ENCODE peak calls at places on chromosomes 5 and 9, in five cellular contexts. One of them, this sample, is unnamed.

GRCh38 chr9:116763665-116764064 is 76.6 kb downstream of the TRIM32 start:
- ATAC-seq in heart left ventricle: no peak
- ATAC-seq in CD8-positive, alpha-beta T cell: no peak
- ATAC-seq in gastrocnemius medialis: no peak
- ATAC-seq in right cardiac atrium: no peak
- ATAC-seq in this sample: no peak

GRCh38 chr5:74409166-74409706 is 231.3 kb downstream of the ENC1 start:
- ATAC-seq in heart left ventricle: no peak
- ATAC-seq in CD8-positive, alpha-beta T cell: no peak
- ATAC-seq in gastrocnemius medialis: peak; percentile 34
- ATAC-seq in right cardiac atrium: peak; percentile 45
- ATAC-seq in this sample: no peak

GRCh38 chr9:122116040-122116439 is 22.9 kb upstream of the TTLL11 start:
- ATAC-seq in heart left ventricle: no peak
- ATAC-seq in CD8-positive, alpha-beta T cell: no peak
- ATAC-seq in gastrocnemius medialis: no peak
- ATAC-seq in right cardiac atrium: no peak
- ATAC-seq in this sample: no peak

GRCh38 chr9:107345327-107345726 is 62.2 kb downstream of the RAD23B start:
- ATAC-seq in heart left ventricle: peak; percentile 56
- ATAC-seq in CD8-positive, alpha-beta T cell: no peak
- ATAC-seq in gastrocnemius medialis: no peak
- ATAC-seq in right cardiac atrium: peak; percentile 79
- ATAC-seq in this sample: no peak

GRCh38 chr5:82584631-82585030 is 306.5 kb upstream of the RPS23 start:
- ATAC-seq in heart left ventricle: no peak
- ATAC-seq in CD8-positive, alpha-beta T cell: no peak
- ATAC-seq in gastrocnemius medialis: no peak
- ATAC-seq in right cardiac atrium: no peak
- ATAC-seq in this sample: peak; percentile 31

GRCh38 chr5:142883438-142883837 is 113.3 kb downstream of the ARHGAP26 start:
- ATAC-seq in heart left ventricle: no peak
- ATAC-seq in CD8-positive, alpha-beta T cell: no peak
- ATAC-seq in gastrocnemius medialis: no peak
- ATAC-seq in right cardiac atrium: peak; percentile 2
- ATAC-seq in this sample: no peak

GRCh38 chr5:167036585-167036984 is 1254.9 kb upstream of the WWC1 start:
- ATAC-seq in heart left ventricle: no peak
- ATAC-seq in CD8-positive, alpha-beta T cell: no peak
- ATAC-seq in gastrocnemius medialis: no peak
- ATAC-seq in right cardiac atrium: no peak
- ATAC-seq in this sample: no peak

GRCh38 chr5:139600336-139600949 is 39.3 kb downstream of the UBE2D2 start:
- ATAC-seq in heart left ventricle: peak; percentile 13
- ATAC-seq in CD8-positive, alpha-beta T cell: no peak
- ATAC-seq in gastrocnemius medialis: no peak
- ATAC-seq in right cardiac atrium: no peak
- ATAC-seq in this sample: no peak

GRCh38 chr9:131422241-131422792 is 28.4 kb downstream of the PRRC2B start:
- ATAC-seq in heart left ventricle: peak; percentile 44
- ATAC-seq in CD8-positive, alpha-beta T cell: no peak
- ATAC-seq in gastrocnemius medialis: peak; percentile 74
- ATAC-seq in right cardiac atrium: peak; percentile 60
- ATAC-seq in this sample: peak; percentile 47

GRCh38 chr5:173320259-173320658 is 8.0 kb downstream of the STC2 start:
- ATAC-seq in heart left ventricle: peak; percentile 71
- ATAC-seq in CD8-positive, alpha-beta T cell: no peak
- ATAC-seq in gastrocnemius medialis: peak; percentile 35
- ATAC-seq in right cardiac atrium: peak; percentile 66
- ATAC-seq in this sample: peak; percentile 53

GRCh38 chr9:127711831-127712274 is 3.6 kb downstream of the PTRH1 start:
- ATAC-seq in heart left ventricle: no peak
- ATAC-seq in CD8-positive, alpha-beta T cell: no peak
- ATAC-seq in gastrocnemius medialis: no peak
- ATAC-seq in right cardiac atrium: no peak
- ATAC-seq in this sample: no peak

GRCh38 chr9:71886015-71886414 is 25.0 kb downstream of the ABHD17B start:
- ATAC-seq in heart left ventricle: no peak
- ATAC-seq in CD8-positive, alpha-beta T cell: no peak
- ATAC-seq in gastrocnemius medialis: no peak
- ATAC-seq in right cardiac atrium: no peak
- ATAC-seq in this sample: no peak

GRCh38 chr5:34854459-34855174 is 15.7 kb downstream of the TTC23L start:
- ATAC-seq in heart left ventricle: no peak
- ATAC-seq in CD8-positive, alpha-beta T cell: no peak
- ATAC-seq in gastrocnemius medialis: no peak
- ATAC-seq in right cardiac atrium: no peak
- ATAC-seq in this sample: no peak

GRCh38 chr9:98231770-98232478 is 23.5 kb downstream of the TBC1D2 start:
- ATAC-seq in heart left ventricle: no peak
- ATAC-seq in CD8-positive, alpha-beta T cell: no peak
- ATAC-seq in gastrocnemius medialis: no peak
- ATAC-seq in right cardiac atrium: no peak
- ATAC-seq in this sample: no peak

GRCh38 chr9:94860678-94861588 is 134.4 kb downstream of the AOPEP start:
- ATAC-seq in heart left ventricle: no peak
- ATAC-seq in CD8-positive, alpha-beta T cell: peak; percentile 86
- ATAC-seq in gastrocnemius medialis: no peak
- ATAC-seq in right cardiac atrium: no peak
- ATAC-seq in this sample: no peak

GRCh38 chr9:16964228-16964627 is 93.8 kb upstream of the BNC2 start:
- ATAC-seq in heart left ventricle: no peak
- ATAC-seq in CD8-positive, alpha-beta T cell: no peak
- ATAC-seq in gastrocnemius medialis: no peak
- ATAC-seq in right cardiac atrium: no peak
- ATAC-seq in this sample: no peak

GRCh38 chr9:105385372-105385985 is 62.4 kb upstream of the FSD1L start:
- ATAC-seq in heart left ventricle: no peak
- ATAC-seq in CD8-positive, alpha-beta T cell: peak; percentile 87
- ATAC-seq in gastrocnemius medialis: no peak
- ATAC-seq in right cardiac atrium: no peak
- ATAC-seq in this sample: no peak

GRCh38 chr5:31911291-31912265 is 262.5 kb downstream of the GOLPH3 start:
- ATAC-seq in heart left ventricle: no peak
- ATAC-seq in CD8-positive, alpha-beta T cell: no peak
- ATAC-seq in gastrocnemius medialis: no peak
- ATAC-seq in right cardiac atrium: no peak
- ATAC-seq in this sample: no peak

GRCh38 chr9:99516657-99517049 is 294.6 kb downstream of the SEC61B start:
- ATAC-seq in heart left ventricle: no peak
- ATAC-seq in CD8-positive, alpha-beta T cell: no peak
- ATAC-seq in gastrocnemius medialis: no peak
- ATAC-seq in right cardiac atrium: no peak
- ATAC-seq in this sample: no peak

GRCh38 chr9:99451121-99451606 is 229.1 kb downstream of the SEC61B start:
- ATAC-seq in heart left ventricle: peak; percentile 97
- ATAC-seq in CD8-positive, alpha-beta T cell: no peak
- ATAC-seq in gastrocnemius medialis: peak; percentile 78
- ATAC-seq in right cardiac atrium: peak; percentile 92
- ATAC-seq in this sample: peak; percentile 39

GRCh38 chr9:70672136-70672535 is 257.7 kb upstream of the KLF9 start:
- ATAC-seq in heart left ventricle: no peak
- ATAC-seq in CD8-positive, alpha-beta T cell: no peak
- ATAC-seq in gastrocnemius medialis: no peak
- ATAC-seq in right cardiac atrium: no peak
- ATAC-seq in this sample: no peak

GRCh38 chr5:137504916-137505315 is 5.8 kb upstream of the SPOCK1 start:
- ATAC-seq in heart left ventricle: no peak
- ATAC-seq in CD8-positive, alpha-beta T cell: no peak
- ATAC-seq in gastrocnemius medialis: no peak
- ATAC-seq in right cardiac atrium: no peak
- ATAC-seq in this sample: no peak

GRCh38 chr5:74693176-74693575 is 8.1 kb downstream of the HEXB start:
- ATAC-seq in heart left ventricle: no peak
- ATAC-seq in CD8-positive, alpha-beta T cell: no peak
- ATAC-seq in gastrocnemius medialis: no peak
- ATAC-seq in right cardiac atrium: no peak
- ATAC-seq in this sample: no peak

GRCh38 chr9:89006308-89006707 is 15.0 kb downstream of the S1PR3 start:
- ATAC-seq in heart left ventricle: no peak
- ATAC-seq in CD8-positive, alpha-beta T cell: no peak
- ATAC-seq in gastrocnemius medialis: no peak
- ATAC-seq in right cardiac atrium: no peak
- ATAC-seq in this sample: no peak

GRCh38 chr5:110161162-110161561 is 471.4 kb downstream of the MAN2A1 start:
- ATAC-seq in heart left ventricle: no peak
- ATAC-seq in CD8-positive, alpha-beta T cell: no peak
- ATAC-seq in gastrocnemius medialis: no peak
- ATAC-seq in right cardiac atrium: no peak
- ATAC-seq in this sample: no peak

GRCh38 chr9:133727277-133727875 is 10.8 kb downstream of the SARDH start:
- ATAC-seq in heart left ventricle: no peak
- ATAC-seq in CD8-positive, alpha-beta T cell: no peak
- ATAC-seq in gastrocnemius medialis: no peak
- ATAC-seq in right cardiac atrium: no peak
- ATAC-seq in this sample: no peak

GRCh38 chr5:116557669-116558271 is 16.9 kb downstream of the SEMA6A start:
- ATAC-seq in heart left ventricle: peak; percentile 43
- ATAC-seq in CD8-positive, alpha-beta T cell: no peak
- ATAC-seq in gastrocnemius medialis: no peak
- ATAC-seq in right cardiac atrium: no peak
- ATAC-seq in this sample: no peak

GRCh38 chr9:113520109-113520642 is 56.6 kb downstream of the RGS3 start:
- ATAC-seq in heart left ventricle: no peak
- ATAC-seq in CD8-positive, alpha-beta T cell: peak; percentile 58
- ATAC-seq in gastrocnemius medialis: no peak
- ATAC-seq in right cardiac atrium: no peak
- ATAC-seq in this sample: no peak

GRCh38 chr5:116271432-116271831 is 186.6 kb downstream of the COMMD10 start:
- ATAC-seq in heart left ventricle: no peak
- ATAC-seq in CD8-positive, alpha-beta T cell: no peak
- ATAC-seq in gastrocnemius medialis: no peak
- ATAC-seq in right cardiac atrium: no peak
- ATAC-seq in this sample: peak; percentile 39

GRCh38 chr5:36276864-36277263 is 24.8 kb downstream of the RANBP3L start:
- ATAC-seq in heart left ventricle: peak; percentile 71
- ATAC-seq in CD8-positive, alpha-beta T cell: no peak
- ATAC-seq in gastrocnemius medialis: peak; percentile 89
- ATAC-seq in right cardiac atrium: no peak
- ATAC-seq in this sample: no peak

GRCh38 chr5:72281764-72282499 is 38.1 kb downstream of the MRPS27 start:
- ATAC-seq in heart left ventricle: peak; percentile 85
- ATAC-seq in CD8-positive, alpha-beta T cell: no peak
- ATAC-seq in gastrocnemius medialis: peak; percentile 74
- ATAC-seq in right cardiac atrium: peak; percentile 61
- ATAC-seq in this sample: peak; percentile 85

GRCh38 chr5:179275381-179275878 is 69.8 kb downstream of the ADAMTS2 start:
- ATAC-seq in heart left ventricle: peak; percentile 6
- ATAC-seq in CD8-positive, alpha-beta T cell: no peak
- ATAC-seq in gastrocnemius medialis: peak; percentile 4
- ATAC-seq in right cardiac atrium: peak; percentile 4
- ATAC-seq in this sample: peak; percentile 27

GRCh38 chr5:160083012-160083436 is 36.2 kb downstream of the PWWP2A start:
- ATAC-seq in heart left ventricle: peak; percentile 33
- ATAC-seq in CD8-positive, alpha-beta T cell: no peak
- ATAC-seq in gastrocnemius medialis: no peak
- ATAC-seq in right cardiac atrium: peak; percentile 28
- ATAC-seq in this sample: no peak

GRCh38 chr5:176319827-176320554 is 41.6 kb downstream of the KIAA1191 start:
- ATAC-seq in heart left ventricle: no peak
- ATAC-seq in CD8-positive, alpha-beta T cell: no peak
- ATAC-seq in gastrocnemius medialis: no peak
- ATAC-seq in right cardiac atrium: no peak
- ATAC-seq in this sample: no peak

DNA sequence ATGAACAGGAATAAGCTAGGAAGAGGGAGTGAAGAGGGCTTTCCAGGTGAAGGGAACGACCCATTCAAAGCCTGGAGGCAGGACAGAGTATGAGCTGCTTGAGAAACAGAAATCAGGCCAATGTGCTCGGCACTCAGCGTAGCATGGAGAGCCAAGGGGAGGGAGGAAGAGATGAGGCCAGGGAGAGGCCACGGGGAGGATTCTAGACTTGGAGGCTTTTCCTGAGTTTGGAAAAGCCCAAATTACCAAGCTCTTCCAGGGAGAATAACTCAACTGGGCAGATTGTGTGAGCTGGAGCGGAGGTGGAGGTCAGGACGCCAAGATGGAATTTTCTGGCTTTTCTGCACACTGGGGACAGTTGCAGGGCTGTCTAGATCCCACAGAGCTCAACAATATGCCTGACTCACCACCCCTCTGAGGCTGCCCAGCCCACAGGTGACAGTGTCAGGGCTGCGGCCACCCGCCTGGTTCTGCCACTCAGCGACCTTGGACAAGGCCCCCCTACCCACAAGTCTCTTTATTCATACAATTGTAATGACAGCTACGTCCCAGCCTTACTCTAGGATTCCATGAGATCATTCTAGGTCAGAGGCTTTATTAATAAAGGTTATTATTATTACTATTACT is 9.6 kb upstream of the LMX1B start:
- ATAC-seq in heart left ventricle: peak; percentile 75
- ATAC-seq in CD8-positive, alpha-beta T cell: no peak
- ATAC-seq in gastrocnemius medialis: no peak
- ATAC-seq in right cardiac atrium: peak; percentile 78
- ATAC-seq in this sample: peak; percentile 51
- H3K27me3 ChIP-seq in heart left ventricle: peaks cover 12% of the 10 kb centered on the region
- H3K27me3 ChIP-seq in CD8-positive, alpha-beta T cell: no peaks in the 10 kb centered on the region
- H3K27me3 ChIP-seq in gastrocnemius medialis: peaks cover 8% of the 10 kb centered on the region
- H3K27me3 ChIP-seq in right cardiac atrium: no peaks in the 10 kb centered on the region
- H3K27me3 ChIP-seq in this sample: peaks cover 35% of the 10 kb centered on the region

GRCh38 chr5:16180789-16181082 is 1.1 kb upstream of the MARCHF11 start:
- ATAC-seq in heart left ventricle: no peak
- ATAC-seq in CD8-positive, alpha-beta T cell: no peak
- ATAC-seq in gastrocnemius medialis: no peak
- ATAC-seq in right cardiac atrium: no peak
- ATAC-seq in this sample: no peak
- H3K27me3 ChIP-seq in heart left ventricle: peaks cover 42% of the 10 kb centered on the region
- H3K27me3 ChIP-seq in CD8-positive, alpha-beta T cell: no peaks in the 10 kb centered on the region
- H3K27me3 ChIP-seq in gastrocnemius medialis: peaks cover 32% of the 10 kb centered on the region
- H3K27me3 ChIP-seq in right cardiac atrium: no peaks in the 10 kb centered on the region
- H3K27me3 ChIP-seq in this sample: peaks cover 73% of the 10 kb centered on the region

GRCh38 chr9:34552986-34553385 is 30.2 kb upstream of the ENHO start:
- ATAC-seq in heart left ventricle: no peak
- ATAC-seq in CD8-positive, alpha-beta T cell: no peak
- ATAC-seq in gastrocnemius medialis: no peak
- ATAC-seq in right cardiac atrium: no peak
- ATAC-seq in this sample: no peak

GRCh38 chr9:34555002-34555348 is 32.2 kb upstream of the ENHO start:
- ATAC-seq in heart left ventricle: no peak
- ATAC-seq in CD8-positive, alpha-beta T cell: no peak
- ATAC-seq in gastrocnemius medialis: no peak
- ATAC-seq in right cardiac atrium: no peak
- ATAC-seq in this sample: no peak

GRCh38 chr9:34553511-34554021 is 30.8 kb upstream of the ENHO start:
- ATAC-seq in heart left ventricle: no peak
- ATAC-seq in CD8-positive, alpha-beta T cell: no peak
- ATAC-seq in gastrocnemius medialis: no peak
- ATAC-seq in right cardiac atrium: no peak
- ATAC-seq in this sample: no peak

GRCh38 chr9:34555435-34556230 is 32.8 kb upstream of the ENHO start:
- ATAC-seq in heart left ventricle: no peak
- ATAC-seq in CD8-positive, alpha-beta T cell: no peak
- ATAC-seq in gastrocnemius medialis: no peak
- ATAC-seq in right cardiac atrium: no peak
- ATAC-seq in this sample: no peak

GRCh38 chr9:34554211-34555001 is 31.6 kb upstream of the ENHO start:
- ATAC-seq in heart left ventricle: no peak
- ATAC-seq in CD8-positive, alpha-beta T cell: no peak
- ATAC-seq in gastrocnemius medialis: no peak
- ATAC-seq in right cardiac atrium: no peak
- ATAC-seq in this sample: no peak
- H3K27me3 ChIP-seq in heart left ventricle: no peaks in the 10 kb centered on the region
- H3K27me3 ChIP-seq in CD8-positive, alpha-beta T cell: peaks cover 5% of the 10 kb centered on the region
- H3K27me3 ChIP-seq in gastrocnemius medialis: no peaks in the 10 kb centered on the region
- H3K27me3 ChIP-seq in right cardiac atrium: no peaks in the 10 kb centered on the region
- H3K27me3 ChIP-seq in this sample: peaks cover 29% of the 10 kb centered on the region

GRCh38 chr9:841371-842209 is at the start of gene DMRT1:
- ATAC-seq in heart left ventricle: no peak
- ATAC-seq in CD8-positive, alpha-beta T cell: no peak
- ATAC-seq in gastrocnemius medialis: no peak
- ATAC-seq in right cardiac atrium: no peak
- ATAC-seq in this sample: no peak
- H3K27me3 ChIP-seq in heart left ventricle: peaks cover 81% of the 10 kb centered on the region
- H3K27me3 ChIP-seq in CD8-positive, alpha-beta T cell: peaks cover 6% of the 10 kb centered on the region
- H3K27me3 ChIP-seq in gastrocnemius medialis: peaks cover 55% of the 10 kb centered on the region
- H3K27me3 ChIP-seq in right cardiac atrium: peaks cover 3% of the 10 kb centered on the region
- H3K27me3 ChIP-seq in this sample: peaks cover 93% of the 10 kb centered on the region

This sample was measured in gastroesophageal sphincter.